ENCODE peak calls at places on chromosomes 16 and 17, in nine cellular contexts. U, F, J, M, G, O, W, A and Z are unnamed samples.

GRCh38 chr17:59521465-59522126 is 43.8 kb upstream of the DHX40 start:
- DNase-seq in F (peak; percentile 73), M (peak; percentile 75), G (peak; percentile 75), A (peak; percentile 51), O (peak; percentile 59), W (no peak), U (no peak), J (peak; percentile 62), Z (peak; percentile 42)

GRCh38 chr17:1673041-1673790 is 11.5 kb downstream of the PRPF8 start:
- DNase-seq in M (no peak), W (no peak), J (no peak), O (no peak), U (no peak), G (peak; percentile 12), F (no peak), A (no peak), Z (no peak)

GRCh38 chr16:69567031-69567680 is 1.4 kb downstream of the NFAT5 start:
- DNase-seq in M (no peak), U (no peak), W (no peak), F (no peak), O (peak; percentile 33), G (no peak), J (no peak), A (no peak), Z (no peak)

GRCh38 chr16:85750021-85750826 is 672 bp downstream of the C16orf74 start:
- DNase-seq in M (no peak), U (no peak), O (peak; percentile 46), G (peak; percentile 66), J (no peak), W (no peak), A (no peak), F (peak; percentile 59), Z (peak; percentile 37)

GRCh38 chr17:15266325-15266950 is 1.3 kb upstream of the PMP22 start:
- DNase-seq in A (no peak), W (no peak), O (no peak), M (no peak), G (no peak), J (no peak), U (no peak), F (no peak), Z (no peak)

GRCh38 chr16:50395763-50396710 is 27.2 kb upstream of the BRD7 start:
- DNase-seq in F (no peak), W (no peak), M (no peak), U (peak; percentile 60), J (no peak), A (peak; percentile 22), G (no peak), O (no peak), Z (no peak)

GRCh38 chr17:63932008-63932561 is at the start of gene CD79B:
- DNase-seq in J (no peak), G (peak; percentile 60), M (no peak), O (no peak), F (no peak), U (peak; percentile 49), A (no peak), W (no peak), Z (no peak)

GRCh38 chr16:85164838-85165516 is 52.7 kb upstream of the CIBAR2 start:
- DNase-seq in G (no peak), W (no peak), J (no peak), U (no peak), O (no peak), A (no peak), F (no peak), M (no peak), Z (peak; percentile 43)

GRCh38 chr16:49315602-49316001 is 34.0 kb upstream of the CBLN1 start:
- DNase-seq in M (no peak), O (no peak), A (no peak), J (no peak), G (no peak), W (no peak), F (no peak), U (no peak), Z (no peak)

GRCh38 chr17:46108550-46109110 is 84.6 kb downstream of the KANSL1 start:
- DNase-seq in W (no peak), F (no peak), J (no peak), A (no peak), G (no peak), U (no peak), M (no peak), O (no peak), Z (no peak)

GRCh38 chr16:49586466-49586865 is 212.9 kb downstream of the C16orf78 start:
- DNase-seq in O (no peak), G (no peak), J (no peak), F (no peak), M (no peak), W (peak; percentile 48), A (no peak), U (no peak), Z (no peak)

GRCh38 chr17:50129946-50130777 is at the start of gene SAMD14:
- DNase-seq in A (no peak), W (no peak), G (no peak), U (no peak), M (no peak), F (peak; percentile 62), O (peak; percentile 25), J (no peak), Z (peak; percentile 28)

GRCh38 chr16:76228546-76229146 is 48.6 kb upstream of the CNTNAP4 start:
- DNase-seq in U (no peak), F (no peak), W (no peak), A (no peak), O (no peak), G (no peak), J (no peak), M (no peak), Z (no peak)

GRCh38 chr17:45320349-45320930 is 3.6 kb upstream of the MAP3K14 start:
- DNase-seq in A (no peak), F (no peak), G (no peak), M (peak; percentile 75), W (no peak), O (peak; percentile 56), J (peak; percentile 71), U (no peak), Z (peak; percentile 86)

GRCh38 chr16:23835390-23836077 is at the start of gene PRKCB:
- DNase-seq in A (peak; percentile 74), J (peak; percentile 34), M (peak; percentile 47), F (peak; percentile 98), G (peak; percentile 89), U (no peak), W (peak; percentile 83), O (peak; percentile 14), Z (peak; percentile 8)

GRCh38 chr17:27466748-27467375 is 10.6 kb downstream of the KSR1 start:
- DNase-seq in O (no peak), F (no peak), J (no peak), G (no peak), U (peak; percentile 83), M (no peak), A (no peak), W (no peak), Z (no peak)

DNA sequence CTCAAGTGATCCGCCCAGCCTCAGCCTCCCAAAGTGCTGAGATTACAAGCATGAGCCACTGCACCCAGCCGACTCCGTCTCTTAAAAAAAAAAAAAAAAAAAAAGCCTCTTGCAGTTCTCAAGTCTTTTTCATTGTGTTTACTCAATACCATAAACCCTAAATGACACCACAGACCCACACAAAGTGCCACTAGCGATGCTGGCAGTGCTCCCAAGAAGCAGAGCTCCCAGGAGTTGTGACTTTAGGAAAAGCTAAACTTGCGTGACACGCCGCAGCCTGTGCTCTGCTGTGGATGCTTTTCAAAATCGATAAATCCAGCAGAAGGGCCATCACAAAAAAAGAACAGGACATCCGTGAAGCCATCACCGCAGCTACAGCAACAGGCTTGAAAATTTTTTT is 114.7 kb downstream of the ANKRD11 start:
- DNase-seq in W (no peak), M (no peak), G (no peak), F (no peak), U (no peak), O (no peak), A (no peak), J (no peak), Z (no peak)
- H3K4me3 ChIP-seq in W (no peak overlapping the region), M (no peak overlapping the region), G (no peak overlapping the region), F (no peak overlapping the region), U (no peak overlapping the region), O (no peak overlapping the region), A (no peak overlapping the region), J (no peak overlapping the region), Z (no peak overlapping the region)

GRCh38 chr17:78561166-78561565 is 16.0 kb downstream of the DNAH17 start:
- DNase-seq in A (no peak), U (no peak), J (no peak), F (no peak), O (no peak), G (no peak), M (no peak), W (no peak), Z (no peak)
- TF ChIP-seq CTCF in A (no peak), U (no peak), J (no peak), F (no peak), O (no peak), G (no peak), M (no peak), W (no peak), Z (no peak)

GRCh38 chr16:79562166-79562823 is 38.2 kb downstream of the MAF start:
- DNase-seq in U (no peak), M (no peak), O (no peak), W (no peak), G (no peak), F (no peak), J (no peak), A (no peak), Z (no peak)

GRCh38 chr16:79561729-79562128 is 38.8 kb downstream of the MAF start:
- DNase-seq in J (no peak), W (no peak), F (no peak), O (no peak), G (no peak), U (no peak), M (no peak), A (no peak), Z (no peak)

GRCh38 chr16:79560923-79561322 is 39.6 kb downstream of the MAF start:
- DNase-seq in A (no peak), W (no peak), J (no peak), F (no peak), O (no peak), M (no peak), G (no peak), U (no peak), Z (no peak)

GRCh38 chr16:79563919-79564318 is 36.6 kb downstream of the MAF start:
- DNase-seq in U (no peak), G (no peak), M (no peak), A (no peak), O (no peak), W (no peak), J (no peak), F (peak; percentile 49), Z (no peak)

DNA sequence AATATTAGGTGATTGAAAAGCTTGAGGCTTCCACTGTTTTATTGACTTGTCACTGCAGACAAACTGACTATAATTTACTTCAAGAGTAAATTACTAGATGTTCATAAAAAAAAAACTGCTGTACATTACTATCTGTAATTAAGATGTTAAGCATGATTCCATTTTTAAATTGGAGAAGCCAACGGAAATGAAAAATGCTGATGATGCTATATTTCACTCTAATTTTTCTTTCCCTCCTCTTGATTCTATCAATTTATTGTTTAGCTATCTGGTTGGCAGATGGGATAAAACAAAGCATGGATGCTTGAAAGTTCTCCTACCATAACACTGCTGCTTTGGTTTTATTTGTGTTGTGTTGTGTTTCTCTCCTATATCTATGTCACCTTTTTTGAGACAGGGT is 41.0 kb downstream of the MAF start:
- DNase-seq in G (no peak), A (no peak), J (no peak), U (no peak), W (no peak), O (no peak), M (no peak), F (no peak), Z (no peak)
- H3K4me3 ChIP-seq in G (no peak overlapping the region), A (no peak overlapping the region), J (no peak overlapping the region), U (no peak overlapping the region), W (no peak overlapping the region), O (no peak overlapping the region), M (no peak overlapping the region), F (no peak overlapping the region), Z (no peak overlapping the region)

GRCh38 chr16:10988879-10989278 is 44.5 kb downstream of the CLEC16A start:
- DNase-seq in F (no peak), M (no peak), U (no peak), J (no peak), W (no peak), O (no peak), A (no peak), G (no peak), Z (no peak)
- TF ChIP-seq CTCF in F (no peak), M (no peak), U (no peak), J (no peak), W (no peak), O (no peak), A (no peak), G (no peak), Z (no peak)